ENCODE peak calls at places on chromosomes 11 and 22, in four cellular contexts. H, T, L and S are unnamed samples.

GRCh38 chr11:82818399-82819043 is 81.7 kb downstream of the PRCP start:
- DNase-seq in H (no peak), T (no peak), L (no peak), S (no peak)

GRCh38 chr11:9951714-9952275 is 287.9 kb downstream of the SWAP70 start:
- DNase-seq in H (no peak), T (no peak), L (no peak), S (no peak)

GRCh38 chr11:87298155-87298554 is 260.4 kb downstream of the TMEM135 start:
- DNase-seq in H (no peak), T (no peak), L (no peak), S (no peak)

GRCh38 chr11:35180311-35181233 is 41.6 kb downstream of the CD44 start:
- DNase-seq in H (no peak), T (no peak), L (no peak), S (no peak)

GRCh38 chr11:36057372-36058045 is 113.6 kb downstream of the LDLRAD3 start:
- DNase-seq in H (no peak), T (no peak), L (peak; percentile 86), S (no peak)

GRCh38 chr11:107928767-107929507 is 689 bp downstream of the RAB39A start:
- DNase-seq in H (no peak), T (no peak), L (no peak), S (peak; percentile 14)

GRCh38 chr22:46845281-46846153 is 83.1 kb downstream of the TBC1D22A start:
- DNase-seq in H (no peak), T (no peak), L (no peak), S (no peak)

GRCh38 chr22:47601666-47602065 is 839.2 kb downstream of the TBC1D22A start:
- DNase-seq in H (no peak), T (no peak), L (no peak), S (no peak)

GRCh38 chr11:78202733-78203167 is 14.0 kb downstream of the USP35 start:
- DNase-seq in H (no peak), T (peak; percentile 58), L (no peak), S (no peak)

DNA sequence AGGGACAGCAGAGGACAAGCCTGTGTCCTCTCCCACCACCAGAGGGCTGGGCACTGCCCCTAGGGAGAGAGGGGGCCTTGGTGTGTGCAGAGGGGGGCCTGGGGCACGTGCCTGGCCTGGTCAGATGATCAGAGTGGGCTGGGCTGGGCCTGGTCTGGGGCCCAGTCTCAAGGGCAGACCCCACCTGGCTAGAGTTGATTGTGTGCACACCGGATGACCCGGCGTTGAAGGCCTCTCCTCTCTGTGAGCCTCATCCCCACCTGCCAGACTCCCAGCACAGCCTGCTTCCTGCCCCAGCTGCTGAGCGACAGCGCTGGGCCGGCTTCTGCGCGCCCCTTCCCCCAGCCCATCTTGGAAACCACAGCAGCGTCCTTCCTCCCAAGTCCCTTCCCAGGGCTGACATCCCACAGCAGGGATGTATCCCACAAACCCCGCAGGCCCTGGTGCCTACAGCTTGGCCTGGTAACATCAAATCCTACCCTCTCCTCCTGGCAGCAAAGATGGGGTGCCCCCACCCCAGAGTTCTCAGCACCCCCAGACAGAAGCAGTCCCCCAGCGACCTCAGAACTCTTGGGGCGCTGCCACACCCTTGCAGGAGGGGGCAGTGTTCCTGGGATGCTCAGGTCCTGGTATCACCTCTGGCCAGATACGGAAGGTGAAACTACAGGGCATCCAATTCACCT is 11.1 kb upstream of the TSSC4 start:
- DNase-seq in H (no peak), T (no peak), L (no peak), S (no peak)
- TF ChIP-seq CTCF in H (no peak), T (no peak), L (no peak), S (no peak)

DNA sequence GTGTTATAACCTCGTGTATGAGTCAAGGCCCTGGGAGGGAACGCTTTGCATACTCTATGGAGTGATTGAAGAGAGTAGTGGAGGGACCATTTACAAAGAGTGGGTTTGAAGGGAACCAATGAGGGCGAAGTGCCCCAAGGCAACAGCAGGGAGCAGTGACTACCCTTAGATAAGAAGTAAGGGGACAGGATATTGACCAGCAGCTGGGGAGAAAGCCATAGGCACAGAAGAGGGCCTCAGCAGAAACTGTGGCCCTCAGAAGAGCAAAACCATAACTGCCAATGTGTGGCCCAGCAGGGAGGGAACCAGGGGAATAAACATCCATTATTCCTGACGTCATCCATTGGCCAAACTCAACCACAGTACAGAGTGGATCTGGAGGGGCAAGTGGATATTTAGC is 24.7 kb downstream of the PARVA start:
- DNase-seq in H (no peak), T (no peak), L (no peak), S (no peak)
- TF ChIP-seq CTCF in H (no peak), T (no peak), L (no peak), S (no peak)

DNA sequence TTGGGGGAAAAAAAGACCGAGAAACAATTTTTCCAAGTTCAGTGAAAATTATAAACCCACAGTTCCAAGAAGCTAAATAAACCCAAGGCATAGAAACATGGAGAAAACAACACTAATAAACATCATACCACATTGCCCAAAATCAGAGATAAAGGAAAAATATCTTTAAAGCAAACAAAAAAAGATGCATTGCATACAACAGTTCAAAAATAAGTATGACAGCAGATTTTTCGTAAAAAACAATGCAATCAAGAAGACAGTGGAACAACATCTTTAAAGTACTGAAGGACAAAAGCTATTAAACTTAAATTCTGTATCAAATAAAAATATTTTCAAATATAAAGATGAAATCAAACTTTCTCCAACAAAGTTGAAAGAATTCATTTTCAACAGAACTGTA is 921.3 kb downstream of the METTL15 start:
- DNase-seq in H (no peak), T (no peak), L (peak; percentile 5), S (no peak)
- TF ChIP-seq CTCF in H (no peak), T (no peak), L (no peak), S (no peak)

DNA sequence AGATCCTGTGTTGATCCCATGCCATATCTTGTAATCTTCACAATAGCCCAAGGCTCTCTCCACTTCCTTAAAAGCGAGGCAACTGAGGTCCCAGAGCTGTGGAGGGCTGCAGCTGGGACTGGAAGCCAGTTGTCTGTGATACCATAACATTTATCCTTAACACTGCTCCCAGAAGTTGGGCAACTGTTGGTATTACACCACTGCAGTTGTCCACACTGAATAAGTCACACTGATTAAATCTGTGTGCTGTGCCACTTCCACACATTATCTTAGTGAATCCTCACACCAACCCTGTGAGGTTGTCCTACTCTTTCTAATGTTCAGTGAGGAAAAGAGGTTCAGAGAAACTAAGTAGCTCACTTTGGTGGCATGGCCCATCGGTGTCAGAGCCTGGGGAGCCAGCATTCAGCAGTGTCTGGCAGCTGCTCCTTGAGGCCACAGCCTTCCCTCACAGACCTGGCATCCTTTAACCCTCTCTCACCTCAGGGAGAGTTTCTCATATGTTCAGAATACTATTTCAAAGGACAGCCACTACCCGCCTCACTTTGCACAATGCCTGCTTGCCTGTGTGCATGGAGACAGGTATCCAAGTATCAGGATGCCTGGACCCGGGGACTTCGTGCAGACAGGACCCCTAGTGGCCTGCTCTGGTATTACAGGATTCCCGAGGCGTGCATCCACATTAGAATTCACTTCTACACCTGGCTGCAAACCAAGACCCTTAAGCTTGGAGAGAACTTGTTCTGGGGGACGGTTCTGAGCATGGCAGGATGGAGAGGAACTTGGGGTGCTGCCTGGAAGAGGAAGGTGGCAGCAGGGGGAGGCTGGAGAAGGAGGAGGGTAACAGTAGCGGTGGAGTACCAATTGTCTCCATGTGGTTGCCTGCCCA is 221.9 kb upstream of the TBCEL start:
- DNase-seq in H (peak; percentile 63), T (peak; percentile 30), L (peak; percentile 60), S (peak; percentile 76)
- TF ChIP-seq CTCF in H (peak; percentile 57), T (peak; percentile 95), L (peak; percentile 77), S (peak; percentile 98)

DNA sequence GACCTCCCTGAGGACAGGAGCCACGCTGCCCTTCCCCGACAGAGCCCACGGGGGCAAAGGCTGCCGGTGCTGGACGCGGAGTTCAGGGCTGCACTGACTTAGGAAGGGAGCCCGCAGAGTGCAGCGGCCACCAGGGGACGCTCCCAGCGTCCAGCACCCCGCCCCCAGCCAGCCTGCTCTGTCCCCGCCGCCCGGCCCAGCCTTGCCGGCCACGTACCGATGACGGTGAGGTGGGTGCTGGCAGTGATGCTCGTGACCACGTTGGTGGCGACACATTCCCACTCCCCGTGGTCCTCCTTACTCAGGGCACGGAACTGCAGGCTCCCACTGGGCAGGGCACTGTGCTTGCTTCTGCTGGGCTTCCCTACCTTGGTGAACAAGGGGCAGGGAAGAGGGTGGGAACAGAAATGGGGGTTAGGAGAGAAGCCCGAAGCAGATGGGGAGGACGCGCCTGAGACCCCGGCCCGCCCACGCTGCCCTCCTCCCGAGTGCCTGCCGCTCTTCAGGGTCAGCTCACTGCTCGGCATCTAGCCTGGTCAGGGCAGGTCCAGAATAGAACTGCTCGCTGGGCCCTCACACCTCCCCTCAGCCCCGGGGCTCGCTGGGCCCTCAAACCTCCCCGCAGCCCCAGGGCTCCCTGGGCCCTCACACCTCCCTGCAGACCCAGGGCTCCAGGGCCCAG is 25.9 kb downstream of the IGSF9B start:
- DNase-seq in H (no peak), T (no peak), L (no peak), S (peak; percentile 57)
- TF ChIP-seq CTCF in H (no peak), T (no peak), L (peak; percentile 27), S (peak; percentile 40)

DNA sequence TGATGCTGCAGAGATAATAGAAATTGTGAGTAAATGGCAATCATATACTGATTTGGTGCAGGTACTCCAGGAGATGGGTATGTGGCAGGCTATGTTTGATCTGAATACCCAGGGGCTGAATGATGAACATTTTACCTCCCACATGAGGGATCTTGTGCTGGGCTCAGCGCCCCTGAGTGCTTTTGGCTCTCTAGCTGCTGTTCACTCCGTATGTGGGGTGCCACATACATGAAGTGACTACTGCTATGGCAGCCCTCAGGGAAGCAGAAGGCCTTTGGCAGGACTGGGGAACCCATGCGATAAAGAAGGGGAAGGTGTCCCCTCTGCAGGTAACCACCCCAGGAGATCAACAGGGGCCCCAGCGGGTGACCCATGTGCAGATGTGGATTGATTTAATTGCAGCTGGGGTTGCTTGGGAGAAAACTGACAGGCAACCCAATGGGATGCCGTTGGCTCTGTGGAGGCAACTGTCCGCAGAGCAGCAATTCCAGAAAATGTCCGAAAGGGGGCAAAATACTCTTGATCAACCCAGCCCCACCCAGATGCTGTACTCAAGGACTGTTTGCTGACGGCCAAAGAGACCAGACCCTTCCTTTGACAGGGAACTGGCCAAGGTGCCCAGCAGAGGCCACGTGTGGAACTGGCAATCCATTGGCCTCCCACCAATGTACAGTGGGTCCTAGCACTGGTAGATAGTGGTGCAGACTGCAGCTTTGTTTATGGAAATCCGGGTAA is 29.5 kb upstream of the KCNA4 start:
- DNase-seq in H (no peak), T (no peak), L (no peak), S (peak; percentile 29)
- TF ChIP-seq CTCF in H (no peak), T (no peak), L (no peak), S (peak; percentile 30)